ENCODE peak calls at places on chromosomes 2 and 18, in five cellular contexts. S, R, D, L and Q are unnamed samples.
A peak's percentile ranks its signal among the peaks of the same experiment; 100 is the strongest.

GRCh38 chr2:44700824-44701223 is 240.7 kb upstream of the SIX3 start:
- DNase-seq in S (no peak), R (no peak), D (no peak), L (no peak), Q (no peak)

GRCh38 chr2:233929352-233929843 is 12.2 kb downstream of the TRPM8 start:
- DNase-seq in S (peak; percentile 21), R (no peak), D (no peak), L (peak; percentile 29), Q (peak; percentile 29)

GRCh38 chr2:9629222-9630000 is 1.4 kb downstream of the YWHAQ start:
- DNase-seq in S (no peak), R (peak; percentile 43), D (no peak), L (peak; percentile 51), Q (peak; percentile 91)

GRCh38 chr18:31237142-31237541 is 74.5 kb upstream of the DSC1 start:
- DNase-seq in S (no peak), R (no peak), D (no peak), L (no peak), Q (no peak)

GRCh38 chr2:29363111-29363510 is 247.9 kb downstream of the CLIP4 start:
- DNase-seq in S (no peak), R (no peak), D (no peak), L (no peak), Q (no peak)

GRCh38 chr2:46495347-46496030 is 16.1 kb downstream of the TMEM247 start:
- DNase-seq in S (no peak), R (no peak), D (no peak), L (no peak), Q (peak; percentile 73)

GRCh38 chr2:123953848-123954247 is 71.2 kb upstream of the CNTNAP5 start:
- DNase-seq in S (no peak), R (no peak), D (no peak), L (peak; percentile 97), Q (peak; percentile 19)

GRCh38 chr2:192243488-192243887 is 48.8 kb upstream of the TMEFF2 start:
- DNase-seq in S (no peak), R (no peak), D (no peak), L (peak; percentile 18), Q (peak; percentile 56)

GRCh38 chr2:109701362-109701761 is 87.2 kb downstream of the SOWAHC start:
- DNase-seq in S (no peak), R (peak; percentile 41), D (no peak), L (no peak), Q (no peak)

GRCh38 chr2:120880381-120880780 is 144.7 kb downstream of the GLI2 start:
- DNase-seq in S (no peak), R (no peak), D (no peak), L (no peak), Q (no peak)

GRCh38 chr2:37198681-37199065 is 2.4 kb downstream of the CEBPZOS start:
- DNase-seq in S (no peak), R (no peak), D (no peak), L (no peak), Q (no peak)

GRCh38 chr18:44700652-44701051 is 20.0 kb downstream of the SETBP1 start:
- DNase-seq in S (no peak), R (no peak), D (no peak), L (no peak), Q (peak; percentile 39)

GRCh38 chr2:42503291-42503690 is 9.5 kb upstream of the KCNG3 start:
- DNase-seq in S (no peak), R (no peak), D (no peak), L (no peak), Q (no peak)

GRCh38 chr2:218010116-218010837 is 7.5 kb upstream of the TNS1 start:
- DNase-seq in S (no peak), R (peak; percentile 72), D (peak; percentile 91), L (no peak), Q (peak; percentile 78)

GRCh38 chr2:189268763-189269162 is 89.2 kb upstream of the COL5A2 start:
- DNase-seq in S (no peak), R (no peak), D (no peak), L (no peak), Q (peak; percentile 37)

GRCh38 chr18:36012891-36013290 is 40.4 kb downstream of the RMP24 start:
- DNase-seq in S (no peak), R (no peak), D (no peak), L (no peak), Q (no peak)

GRCh38 chr2:40401896-40402295 is 50.0 kb downstream of the SLC8A1 start:
- DNase-seq in S (peak; percentile 66), R (no peak), D (no peak), L (peak; percentile 94), Q (peak; percentile 80)

GRCh38 chr2:56100791-56101312 is 82.9 kb upstream of the CCDC85A start:
- DNase-seq in S (no peak), R (no peak), D (no peak), L (no peak), Q (no peak)

GRCh38 chr2:17717666-17718065 is 35.9 kb downstream of the SMC6 start:
- DNase-seq in S (no peak), R (no peak), D (no peak), L (no peak), Q (no peak)

GRCh38 chr2:4909486-4909885 is 782.7 kb upstream of the SOX11 start:
- DNase-seq in S (no peak), R (no peak), D (no peak), L (peak; percentile 56), Q (no peak)

GRCh38 chr18:74342416-74343043 is 26.9 kb downstream of the C18orf63 start:
- DNase-seq in S (peak; percentile 51), R (peak; percentile 53), D (peak; percentile 31), L (peak; percentile 75), Q (peak; percentile 73)

GRCh38 chr2:133972786-133973185 is 281.1 kb upstream of the MGAT5 start:
- DNase-seq in S (no peak), R (no peak), D (no peak), L (no peak), Q (peak; percentile 62)

GRCh38 chr2:121075006-121075545 is 209.9 kb downstream of the TFCP2L1 start:
- DNase-seq in S (peak; percentile 95), R (peak; percentile 70), D (peak; percentile 80), L (peak; percentile 95), Q (peak; percentile 92)

GRCh38 chr18:75208836-75209128 is 157 bp downstream of the PTGR3 start:
- DNase-seq in S (no peak), R (no peak), D (no peak), L (no peak), Q (no peak)

GRCh38 chr2:96927420-96928171 is 57.7 kb upstream of the SEMA4C start:
- DNase-seq in S (no peak), R (no peak), D (no peak), L (peak; percentile 59), Q (peak; percentile 77)

GRCh38 chr18:3246636-3247242 is 862 bp upstream of the MYL12A start:
- DNase-seq in S (no peak), R (peak; percentile 40), D (no peak), L (peak; percentile 32), Q (peak; percentile 61)

GRCh38 chr18:3248062-3248669 is 565 bp downstream of the MYL12A start:
- DNase-seq in S (no peak), R (peak; percentile 64), D (no peak), L (no peak), Q (peak; percentile 72)

GRCh38 chr18:3247243-3248061 is at the start of gene MYL12A:
- DNase-seq in S (peak; percentile 98), R (peak; percentile 99), D (peak; percentile 96), L (peak; percentile 98), Q (peak; percentile 97)

GRCh38 chr18:3245853-3246635 is 1.6 kb upstream of the MYL12A start:
- DNase-seq in S (peak; percentile 75), R (peak; percentile 95), D (peak; percentile 77), L (peak; percentile 94), Q (peak; percentile 95)

DNA sequence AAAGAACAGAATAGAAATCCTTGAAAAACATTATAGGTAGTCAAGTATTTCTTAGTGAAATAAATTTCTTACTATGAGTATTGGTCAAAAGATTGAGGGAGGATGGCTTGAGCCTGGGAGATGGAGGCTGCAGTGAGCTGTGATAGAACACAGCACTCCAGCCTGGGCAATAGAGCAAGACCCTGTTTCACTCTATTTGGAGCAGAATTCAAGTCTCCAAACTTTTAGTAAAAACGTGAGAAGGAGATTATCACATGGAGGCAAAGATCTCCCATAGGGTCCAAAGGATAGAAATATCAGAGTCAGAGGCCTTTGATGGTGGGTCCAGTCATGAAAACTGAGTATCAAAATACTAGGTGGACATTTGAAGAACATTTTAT is 2.4 kb upstream of the MYL12A start:
- DNase-seq in S (no peak), R (no peak), D (no peak), L (no peak), Q (no peak)
- H3K9ac ChIP-seq in S (no peak overlapping the region), R (no peak overlapping the region), D (no peak overlapping the region), L (no peak overlapping the region), Q (no peak overlapping the region)

GRCh38 chr2:1989216-1989615 is 244.9 kb upstream of the PXDN start:
- DNase-seq in S (no peak), R (no peak), D (no peak), L (no peak), Q (no peak)

GRCh38 chr2:1991126-1991525 is 246.8 kb upstream of the PXDN start:
- DNase-seq in S (no peak), R (no peak), D (no peak), L (no peak), Q (no peak)

GRCh38 chr2:1990151-1990589 is 245.9 kb upstream of the PXDN start:
- DNase-seq in S (no peak), R (no peak), D (no peak), L (no peak), Q (no peak)

GRCh38 chr2:1991706-1992245 is 247.5 kb upstream of the PXDN start:
- DNase-seq in S (no peak), R (no peak), D (no peak), L (no peak), Q (no peak)

DNA sequence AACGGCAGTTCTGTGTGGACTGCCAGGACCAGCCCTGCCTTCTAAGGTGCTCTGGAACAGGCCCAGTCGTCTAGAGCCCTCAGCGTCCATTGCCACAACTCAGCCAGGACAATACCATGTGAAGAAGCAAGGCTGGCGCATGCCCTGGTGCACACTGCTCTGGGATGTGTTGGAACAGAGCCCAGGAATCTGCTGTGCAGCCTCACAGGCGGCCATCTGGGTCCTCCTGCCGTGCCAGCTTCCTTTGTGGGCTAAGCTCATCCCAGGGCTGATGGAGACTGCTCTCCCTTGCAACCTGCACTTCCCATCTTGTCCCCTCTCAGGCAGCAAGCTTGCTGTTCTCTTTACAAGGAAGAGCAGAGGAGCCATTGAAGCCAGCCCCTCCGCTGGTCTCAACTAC is 246.4 kb upstream of the PXDN start:
- DNase-seq in S (no peak), R (no peak), D (peak; percentile 96), L (no peak), Q (peak; percentile 39)
- TF ChIP-seq EZH2phosphoT487 in S (no peak), R (no peak), D (no peak), L (no peak), Q (no peak)

GRCh38 chr2:241310917-241311566 is 4.4 kb downstream of the HDLBP start:
- DNase-seq in S (no peak), R (no peak), D (no peak), L (no peak), Q (no peak)
- H3K4me3 ChIP-seq in S (no peak overlapping the region), R (no peak overlapping the region), D (no peak overlapping the region), L (no peak overlapping the region), Q (no peak overlapping the region)

DNA sequence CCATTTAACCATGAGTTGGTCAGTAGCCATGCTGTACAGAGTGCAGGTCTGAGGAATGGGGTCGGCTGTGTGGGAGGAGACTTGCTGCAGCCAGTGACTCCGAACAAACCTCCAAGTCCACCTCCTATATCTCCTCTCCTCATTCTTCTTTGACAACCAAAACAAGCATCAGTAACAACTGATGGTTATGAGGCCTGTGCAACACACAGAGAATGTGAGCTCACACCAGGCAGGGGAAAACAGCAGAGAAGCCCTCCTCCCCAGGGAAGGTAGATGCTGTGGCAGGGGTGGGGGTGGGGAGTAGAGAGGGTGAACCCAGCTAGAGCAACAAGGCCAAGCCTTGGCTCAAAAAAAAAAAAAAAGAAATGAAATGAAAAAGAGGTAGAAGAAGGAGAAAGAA is 12.3 kb upstream of the CNGA3 start:
- DNase-seq in S (no peak), R (no peak), D (no peak), L (no peak), Q (peak; percentile 13)
- H3K9ac ChIP-seq in S (no peak overlapping the region), R (no peak overlapping the region), D (peak overlapping the region; percentile 62), L (peak overlapping the region; percentile 64), Q (peak overlapping the region; percentile 68)